ENCODE peak calls at places on chromosomes 2 and 18, in nine cellular contexts. D, N, I, Q, M, H, T, G and K are unnamed samples.

GRCh38 chr2:62254424-62255266 is 58.7 kb downstream of the B3GNT2 start:
- DNase-seq in I (no peak), H (no peak), T (no peak), N (peak), D (no peak), G (no peak), Q (no peak), M (no peak), K (no peak)

GRCh38 chr18:45383228-45383627 is 232.0 kb upstream of the SLC14A2 start:
- DNase-seq in H (no peak), D (no peak), N (no peak), T (no peak), G (no peak), I (no peak), Q (no peak), M (no peak), K (no peak)

GRCh38 chr18:51196811-51197660 is 445 bp downstream of the MEX3C start:
- DNase-seq in D (peak), N (peak), M (peak), H (no peak), G (peak), I (no peak), Q (peak), T (peak), K (peak)

GRCh38 chr2:186848873-186849578 is at the start of gene ZSWIM2:
- DNase-seq in D (peak), N (peak), I (peak), Q (peak), T (peak), M (no peak), H (peak), G (peak), K (peak)

GRCh38 chr2:176002684-176003225 is 688 bp upstream of the LNPK start:
- DNase-seq in D (no peak), I (no peak), M (no peak), N (peak), T (peak), H (no peak), Q (peak), G (peak), K (peak)

GRCh38 chr2:86673976-86674670 is 46.0 kb upstream of the RMND5A start:
- DNase-seq in H (no peak), D (no peak), I (no peak), M (no peak), Q (no peak), N (no peak), T (no peak), G (peak), K (no peak)

GRCh38 chr2:223618172-223619035 is 16.2 kb upstream of the SCG2 start:
- DNase-seq in G (no peak), N (peak), M (no peak), Q (no peak), D (no peak), I (no peak), H (no peak), T (no peak), K (no peak)

GRCh38 chr2:172101707-172102158 is 967 bp downstream of the DLX2 start:
- DNase-seq in T (no peak), G (no peak), H (no peak), Q (no peak), D (no peak), N (peak), I (no peak), M (no peak), K (peak)

GRCh38 chr2:26249625-26250024 is 4.9 kb downstream of the HADHB start:
- DNase-seq in I (no peak), H (no peak), D (no peak), G (no peak), Q (no peak), M (no peak), N (no peak), T (no peak), K (no peak)

GRCh38 chr2:16425462-16426336 is 239.9 kb downstream of the CYRIA start:
- DNase-seq in N (no peak), I (no peak), G (no peak), T (peak), Q (peak), H (no peak), D (no peak), M (no peak), K (no peak)

GRCh38 chr2:197145471-197146056 is 165.0 kb downstream of the ANKRD44 start:
- DNase-seq in G (no peak), T (no peak), D (peak), H (no peak), N (peak), I (no peak), M (no peak), Q (no peak), K (no peak)

GRCh38 chr2:173496746-173497145 is 142.1 kb downstream of the CDCA7 start:
- DNase-seq in M (no peak), I (peak), D (no peak), H (no peak), N (no peak), T (no peak), G (peak), Q (no peak), K (no peak)

GRCh38 chr2:9752441-9753275 is 90.6 kb upstream of the TAF1B start:
- DNase-seq in T (no peak), D (no peak), G (peak), Q (no peak), N (no peak), H (peak), I (peak), M (peak), K (no peak)

GRCh38 chr2:45432406-45432805 is 178.7 kb downstream of the SRBD1 start:
- DNase-seq in Q (no peak), N (no peak), I (no peak), G (peak), D (no peak), T (no peak), M (no peak), H (no peak), K (no peak)

GRCh38 chr2:212361174-212361756 is 177.3 kb downstream of the ERBB4 start:
- DNase-seq in N (peak), T (no peak), Q (no peak), D (no peak), M (no peak), G (no peak), I (no peak), H (no peak), K (no peak)

GRCh38 chr2:64649626-64650025 is 4.1 kb downstream of the SERTAD2 start:
- DNase-seq in M (no peak), D (no peak), T (no peak), N (no peak), I (no peak), Q (no peak), H (no peak), G (no peak), K (no peak)

GRCh38 chr2:96325038-96325883 is at the start of gene ITPRIPL1:
- DNase-seq in D (peak), I (no peak), G (no peak), H (no peak), N (peak), T (peak), Q (no peak), M (no peak), K (peak)

GRCh38 chr18:36465970-36466369 is 168.5 kb downstream of the FHOD3 start:
- DNase-seq in T (no peak), Q (no peak), G (no peak), N (peak), H (no peak), I (no peak), D (no peak), M (no peak), K (no peak)

GRCh38 chr2:3354986-3355385 is 22.6 kb downstream of the EIPR1 start:
- DNase-seq in G (no peak), I (no peak), H (no peak), D (no peak), M (no peak), T (no peak), Q (no peak), N (no peak), K (no peak)

GRCh38 chr2:46120792-46121565 is 176.2 kb upstream of the EPAS1 start:
- DNase-seq in Q (no peak), I (no peak), T (no peak), H (no peak), G (no peak), M (no peak), D (no peak), N (no peak), K (no peak)

GRCh38 chr2:237766334-237766733 is 32.2 kb upstream of the RBM44 start:
- DNase-seq in G (peak), N (no peak), I (no peak), M (no peak), Q (no peak), T (no peak), H (peak), D (no peak), K (no peak)

GRCh38 chr2:238169021-238169707 is 10.4 kb downstream of the ERFE start:
- DNase-seq in G (peak), N (peak), I (peak), H (no peak), T (peak), D (no peak), M (no peak), Q (peak), K (peak)

GRCh38 chr2:60285476-60286316 is 267.8 kb downstream of the BCL11A start:
- DNase-seq in G (no peak), D (no peak), T (no peak), I (no peak), Q (no peak), N (no peak), H (no peak), M (no peak), K (no peak)

GRCh38 chr2:179129574-179130238 is 79.8 kb upstream of the CCDC141 start:
- DNase-seq in D (peak), N (peak), T (no peak), H (no peak), Q (no peak), G (peak), M (no peak), I (no peak), K (no peak)

GRCh38 chr2:23824777-23825212 is 102.1 kb downstream of the ATAD2B start:
- DNase-seq in D (peak), I (peak), G (peak), H (no peak), Q (no peak), N (peak), T (no peak), M (no peak), K (no peak)

GRCh38 chr2:145601306-145601925 is 1081.5 kb upstream of the ZEB2 start:
- DNase-seq in G (no peak), H (no peak), Q (no peak), T (no peak), D (no peak), N (peak), I (no peak), M (no peak), K (no peak)

GRCh38 chr2:238216651-238217184 is 13.2 kb upstream of the ILKAP start:
- DNase-seq in T (no peak), D (no peak), Q (no peak), I (no peak), M (no peak), G (no peak), N (peak), H (no peak), K (no peak)

GRCh38 chr2:239143858-239144712 is 256.7 kb downstream of the HDAC4 start:
- DNase-seq in T (no peak), N (peak), M (no peak), D (no peak), H (no peak), G (peak), I (peak), Q (no peak), K (no peak)

GRCh38 chr18:26549486-26550435 is 1.4 kb upstream of the KCTD1 start:
- DNase-seq in T (peak), D (peak), I (no peak), H (peak), N (peak), G (peak), M (no peak), Q (peak), K (peak)

GRCh38 chr2:175854149-175854548 is 147.9 kb downstream of the LNPK start:
- DNase-seq in H (no peak), Q (no peak), D (no peak), M (no peak), T (no peak), N (peak), G (no peak), I (no peak), K (no peak)

GRCh38 chr2:202269585-202269984 is 4.0 kb downstream of the NOP58 start:
- DNase-seq in G (no peak), D (peak), N (no peak), Q (no peak), T (no peak), H (no peak), M (no peak), I (no peak), K (no peak)

GRCh38 chr18:4040391-4041172 is 414.5 kb downstream of the DLGAP1 start:
- DNase-seq in M (no peak), H (no peak), T (no peak), N (peak), G (no peak), I (no peak), Q (no peak), D (no peak), K (no peak)

GRCh38 chr2:33111002-33111446 is 164.3 kb downstream of the LTBP1 start:
- DNase-seq in D (no peak), M (no peak), Q (no peak), N (no peak), G (peak), I (no peak), H (no peak), T (no peak), K (no peak)

GRCh38 chr2:88481937-88482336 is 29.4 kb upstream of the FOXI3 start:
- DNase-seq in D (no peak), T (no peak), G (peak), I (no peak), M (no peak), Q (no peak), H (no peak), N (peak), K (no peak)

GRCh38 chr2:206838690-206839089 is 73.3 kb downstream of the FASTKD2 start:
- DNase-seq in I (no peak), Q (no peak), H (no peak), T (no peak), G (no peak), M (no peak), N (no peak), D (no peak), K (no peak)

GRCh38 chr18:9810216-9810804 is 75.5 kb upstream of the TXNDC2 start:
- DNase-seq in T (no peak), H (no peak), I (no peak), D (no peak), Q (no peak), G (peak), M (no peak), N (no peak), K (no peak)

GRCh38 chr18:61851279-61851678 is 41.5 kb downstream of the RNF152 start:
- DNase-seq in M (no peak), N (no peak), Q (no peak), G (no peak), D (no peak), T (no peak), H (no peak), I (no peak), K (no peak)

GRCh38 chr2:160417745-160418397 is 75.7 kb downstream of the RBMS1 start:
- DNase-seq in G (peak), I (peak), D (no peak), N (no peak), H (no peak), Q (no peak), T (no peak), M (no peak), K (no peak)

GRCh38 chr18:23179416-23179815 is 44.1 kb downstream of the CABLES1 start:
- DNase-seq in I (no peak), H (no peak), M (no peak), Q (no peak), G (no peak), D (no peak), N (no peak), T (no peak), K (no peak)